ENCODE peak calls at places on chromosomes 3 and 15, in six cellular contexts. A is colonic mucosa, Y is H9, G is BJ, D is H1, P is foreskin fibroblast. J is an unnamed sample.

GRCh38 chr3:115071611-115072010 is 75.5 kb downstream of the ZBTB20 start:
- DNase-seq in A (no peak), Y (no peak), G (peak), D (no peak), P (peak), J (no peak)

GRCh38 chr3:23669541-23670255 is 136.1 kb upstream of the UBE2E1 start:
- DNase-seq in A (no peak), Y (no peak), G (no peak), D (no peak), P (no peak), J (no peak)

GRCh38 chr15:75517233-75517632 is 61.9 kb downstream of the PTPN9 start:
- DNase-seq in A (no peak), Y (no peak), G (no peak), D (no peak), P (peak), J (no peak)

GRCh38 chr3:154132777-154133375 is 11.7 kb downstream of the ARHGEF26 start:
- DNase-seq in A (peak), Y (no peak), G (no peak), D (no peak), P (no peak), J (no peak)

GRCh38 chr15:88255496-88256171 is 905 bp downstream of the NTRK3 start:
- DNase-seq in A (no peak), Y (peak), G (no peak), D (no peak), P (peak), J (no peak)

GRCh38 chr3:172635588-172635987 is 75.3 kb downstream of the NCEH1 start:
- DNase-seq in A (no peak), Y (no peak), G (no peak), D (no peak), P (no peak), J (peak)

GRCh38 chr15:78282324-78282723 is 17.1 kb downstream of the SKIC8 start:
- DNase-seq in A (no peak), Y (no peak), G (no peak), D (no peak), P (peak), J (no peak)

GRCh38 chr3:48034000-48034516 is 17.8 kb upstream of the MAP4 start:
- DNase-seq in A (no peak), Y (no peak), G (no peak), D (no peak), P (peak), J (peak)

GRCh38 chr3:27723803-27724458 is 1.8 kb upstream of the EOMES start:
- DNase-seq in A (no peak), Y (no peak), G (no peak), D (no peak), P (no peak), J (no peak)

GRCh38 chr3:134347516-134347915 is 26.7 kb downstream of the AMOTL2 start:
- DNase-seq in A (peak), Y (no peak), G (no peak), D (no peak), P (no peak), J (no peak)

GRCh38 chr3:155282416-155283091 is 10.9 kb downstream of the STRIT1 start:
- DNase-seq in A (no peak), Y (no peak), G (peak), D (no peak), P (peak), J (peak)

GRCh38 chr3:195238626-195239118 is 32.3 kb downstream of the XXYLT1 start:
- DNase-seq in A (peak), Y (peak), G (no peak), D (no peak), P (peak), J (no peak)

GRCh38 chr3:185582871-185583270 is 3.2 kb upstream of the SENP2 start:
- DNase-seq in A (no peak), Y (no peak), G (no peak), D (no peak), P (no peak), J (no peak)

GRCh38 chr3:53161820-53162671 is 1.0 kb downstream of the PRKCD start:
- DNase-seq in A (peak), Y (peak), G (no peak), D (no peak), P (no peak), J (no peak)

GRCh38 chr15:37105795-37106333 is 5.5 kb upstream of the MEIS2 start:
- DNase-seq in A (no peak), Y (no peak), G (no peak), D (no peak), P (no peak), J (no peak)

GRCh38 chr3:129371041-129371826 is 57.2 kb downstream of the EFCAB12 start:
- DNase-seq in A (no peak), Y (peak), G (no peak), D (no peak), P (no peak), J (no peak)

GRCh38 chr3:136142592-136142991 is 53.5 kb downstream of the MSL2 start:
- DNase-seq in A (no peak), Y (no peak), G (peak), D (no peak), P (peak), J (peak)

GRCh38 chr3:21645121-21645897 is 105.7 kb downstream of the ZNF385D start:
- DNase-seq in A (no peak), Y (no peak), G (no peak), D (no peak), P (peak), J (no peak)

GRCh38 chr3:66997560-66998074 is 490 bp upstream of the KBTBD8 start:
- DNase-seq in A (peak), Y (no peak), G (no peak), D (no peak), P (no peak), J (no peak)

GRCh38 chr15:20357139-20358065 is 184.2 kb downstream of the GOLGA6L6 start:
- DNase-seq in A (no peak), Y (peak), G (no peak), D (no peak), P (no peak), J (no peak)

GRCh38 chr3:10395671-10396070 is 74.8 kb upstream of the SEC13 start:
- DNase-seq in A (no peak), Y (no peak), G (no peak), D (no peak), P (no peak), J (no peak)

GRCh38 chr3:151276038-151277027 is 2.0 kb downstream of the P2RY14 start:
- DNase-seq in A (no peak), Y (no peak), G (no peak), D (no peak), P (no peak), J (no peak)

GRCh38 chr3:130243808-130244207 is 101.7 kb upstream of the COL6A5 start:
- DNase-seq in A (no peak), Y (no peak), G (no peak), D (no peak), P (no peak), J (no peak)

GRCh38 chr3:111610612-111611054 is 15.5 kb upstream of the ZBED2 start:
- DNase-seq in A (no peak), Y (no peak), G (no peak), D (no peak), P (no peak), J (no peak)

GRCh38 chr3:89049119-89049518 is 58.3 kb upstream of the EPHA3 start:
- DNase-seq in A (no peak), Y (peak), G (no peak), D (peak), P (no peak), J (peak)

GRCh38 chr3:138113309-138113708 is 2.1 kb downstream of the DZIP1L start:
- DNase-seq in A (no peak), Y (peak), G (no peak), D (no peak), P (no peak), J (peak)

GRCh38 chr3:8538904-8539303 is 37.3 kb downstream of the LMCD1 start:
- DNase-seq in A (no peak), Y (no peak), G (no peak), D (no peak), P (no peak), J (no peak)

GRCh38 chr15:80423215-80423614 is 19.0 kb downstream of the ARNT2 start:
- DNase-seq in A (no peak), Y (no peak), G (no peak), D (no peak), P (peak), J (no peak)

GRCh38 chr3:188061133-188061532 is 92.8 kb upstream of the LPP start:
- DNase-seq in A (no peak), Y (no peak), G (no peak), D (no peak), P (peak), J (peak)

GRCh38 chr3:139937674-139938279 is 2.8 kb downstream of the CLSTN2 start:
- DNase-seq in A (peak), Y (no peak), G (peak), D (no peak), P (peak), J (peak)

GRCh38 chr3:184414418-184415228 is 34.8 kb downstream of the CHRD start:
- DNase-seq in A (no peak), Y (no peak), G (no peak), D (no peak), P (no peak), J (no peak)
- TF ChIP-seq CTCF in A (no peak), Y (no peak), G (no peak), D (no peak), P (no peak), J (no peak)

GRCh38 chr3:60912142-60912541 is 339.1 kb downstream of the FHIT start:
- DNase-seq in A (no peak), Y (no peak), G (no peak), D (no peak), P (no peak), J (no peak)

GRCh38 chr3:60909526-60909925 is 341.7 kb downstream of the FHIT start:
- DNase-seq in A (no peak), Y (no peak), G (no peak), D (no peak), P (no peak), J (no peak)

DNA sequence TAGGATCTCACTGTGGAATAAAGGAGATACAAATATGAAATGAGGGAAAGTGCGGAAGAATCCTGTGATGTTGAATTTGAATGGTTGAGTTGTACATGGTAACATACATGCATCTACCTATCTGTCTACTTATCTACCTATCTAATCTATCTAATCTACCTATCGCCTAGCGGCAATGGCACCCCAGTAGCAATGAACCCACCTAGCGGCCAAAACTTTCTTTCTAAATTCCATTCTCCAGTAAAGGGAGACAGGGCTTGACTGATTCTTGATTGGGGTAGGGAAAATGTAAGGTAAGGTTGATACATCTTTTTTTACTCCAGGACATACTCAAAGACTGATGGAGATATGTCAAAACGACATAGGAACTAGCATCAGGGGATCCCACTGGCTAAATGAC is 345.0 kb downstream of the FHIT start:
- DNase-seq in A (no peak), Y (no peak), G (no peak), D (no peak), P (no peak), J (no peak)
- TF ChIP-seq CTCF in A (no peak), Y (peak), G (no peak), D (no peak), P (no peak), J (no peak)

GRCh38 chr3:124676236-124676635 is 54.0 kb upstream of the UMPS start:
- DNase-seq in A (no peak), Y (no peak), G (no peak), D (no peak), P (peak), J (no peak)
- TF ChIP-seq CTCF in A (no peak), Y (no peak), G (no peak), D (no peak), P (no peak), J (no peak)

GRCh38 chr3:179837374-179837773 is 184.5 kb downstream of the USP13 start:
- DNase-seq in A (no peak), Y (no peak), G (no peak), D (no peak), P (no peak), J (no peak)
- TF ChIP-seq CTCF in A (no peak), Y (peak), G (peak), D (no peak), P (no peak), J (no peak)